ENCODE peak calls at places on chromosomes 5 and 9, in four cellular contexts. D, G, B and A are unnamed samples.

GRCh38 chr9:3241290-3241689 is 284.5 kb downstream of the RFX3 start:
- DNase-seq in D (peak), G (no peak), B (no peak), A (no peak)

GRCh38 chr5:113199122-113199905 is 222.7 kb downstream of the DCP2 start:
- DNase-seq in G (no peak), B (peak), D (no peak), A (no peak)

GRCh38 chr9:90309809-90310522 is 332.7 kb downstream of the DIRAS2 start:
- DNase-seq in G (no peak), B (no peak), D (no peak), A (no peak)

GRCh38 chr9:121187681-121188305 is 13.9 kb downstream of the RAB14 start:
- DNase-seq in G (no peak), B (no peak), D (no peak), A (no peak)

GRCh38 chr5:180818275-180818674 is 15.7 kb upstream of the MGAT1 start:
- DNase-seq in B (no peak), D (no peak), G (no peak), A (no peak)

GRCh38 chr5:56813302-56813701 is 2.0 kb upstream of the MAP3K1 start:
- DNase-seq in G (no peak), D (no peak), B (no peak), A (no peak)

GRCh38 chr5:14008819-14009311 is 64.4 kb upstream of the DNAH5 start:
- DNase-seq in B (no peak), D (no peak), G (no peak), A (no peak)

GRCh38 chr9:13278368-13279246 is 885 bp downstream of the MPDZ start:
- DNase-seq in G (no peak), B (peak), D (peak), A (peak)

DNA sequence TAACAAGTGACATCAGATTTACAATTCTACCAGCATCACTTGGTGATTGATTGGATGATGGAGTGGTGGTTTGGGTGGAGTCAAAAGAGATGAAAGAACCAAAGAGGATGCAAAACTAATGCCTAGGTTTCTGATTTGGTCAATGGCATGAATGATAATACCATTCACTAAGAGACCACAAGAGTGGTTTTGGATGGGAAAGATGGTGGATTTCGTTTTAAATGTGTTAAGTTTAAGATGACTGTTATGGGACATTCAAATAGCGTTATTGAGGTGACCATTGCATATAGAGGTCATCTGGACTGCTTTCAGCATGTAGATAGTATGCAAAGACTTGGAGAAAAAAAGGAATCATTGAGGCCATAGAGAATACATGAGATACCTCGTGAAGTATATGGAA is 3.6 kb downstream of the SMC5 start:
- DNase-seq in G (no peak), B (no peak), D (no peak), A (no peak)
- H3K27ac ChIP-seq in G (no peak), B (no peak), D (no peak), A (no peak)

GRCh38 chr5:10303699-10304170 is 4.0 kb downstream of the CMBL start:
- DNase-seq in D (no peak), G (no peak), B (no peak), A (no peak)

GRCh38 chr5:10300246-10300645 is 7.5 kb downstream of the CMBL start:
- DNase-seq in G (no peak), D (no peak), B (no peak), A (no peak)

GRCh38 chr5:10301266-10301665 is 6.4 kb downstream of the CMBL start:
- DNase-seq in G (no peak), B (no peak), D (no peak), A (no peak)

GRCh38 chr5:10303201-10303600 is 4.5 kb downstream of the CMBL start:
- DNase-seq in G (no peak), D (no peak), B (no peak), A (no peak)

GRCh38 chr5:10301842-10302610 is 5.7 kb downstream of the CMBL start:
- DNase-seq in B (no peak), D (no peak), G (no peak), A (peak)
- H3K4me3 ChIP-seq in B (no peak), D (no peak), G (no peak), A (peak)

GRCh38 chr5:111227226-111227782 is 3.1 kb downstream of the CAMK4 start:
- DNase-seq in B (no peak), G (no peak), D (no peak), A (no peak)
- H3K27ac ChIP-seq in B (no peak), G (peak), D (no peak), A (no peak)

GRCh38 chr5:128962211-128962610 is 3.1 kb upstream of the SLC27A6 start:
- DNase-seq in B (no peak), G (no peak), D (no peak), A (no peak)

GRCh38 chr5:128965011-128965637 is at the start of gene SLC27A6:
- DNase-seq in D (peak), G (no peak), B (no peak), A (peak)

GRCh38 chr5:128966375-128966774 is 1.1 kb downstream of the SLC27A6 start:
- DNase-seq in G (no peak), D (no peak), B (no peak), A (no peak)

GRCh38 chr5:128966846-128967245 is 1.6 kb downstream of the SLC27A6 start:
- DNase-seq in B (no peak), D (no peak), G (no peak), A (no peak)

GRCh38 chr5:128965638-128966302 is 482 bp downstream of the SLC27A6 start:
- DNase-seq in B (no peak), D (no peak), G (no peak), A (no peak)
- H3K4me3 ChIP-seq in B (no peak), D (peak), G (no peak), A (peak)